ENCODE peak calls at places on chromosomes 12 and 14, in four cellular contexts. O, U, N and T are unnamed samples.

GRCh38 chr12:15754233-15754632 is 35.0 kb downstream of the EPS8 start:
- DNase-seq in O (no peak), U (no peak), N (no peak), T (no peak)

GRCh38 chr12:28872654-28873268 is 276.3 kb upstream of the FAR2 start:
- DNase-seq in O (no peak), U (peak; percentile 65), N (no peak), T (peak; percentile 19)

GRCh38 chr12:51472984-51473383 is 48.4 kb downstream of the SLC4A8 start:
- DNase-seq in O (no peak), U (no peak), N (no peak), T (no peak)

GRCh38 chr14:91536327-91536726 is 26.2 kb upstream of the PPP4R3A start:
- DNase-seq in O (no peak), U (no peak), N (no peak), T (no peak)

GRCh38 chr12:31682136-31682962 is 22.9 kb downstream of the ETFBKMT start:
- DNase-seq in O (peak; percentile 81), U (peak; percentile 92), N (peak; percentile 48), T (peak; percentile 55)

GRCh38 chr12:65715976-65716375 is 108.3 kb upstream of the HMGA2 start:
- DNase-seq in O (no peak), U (no peak), N (no peak), T (no peak)

GRCh38 chr12:33708935-33709334 is 269.3 kb upstream of the SYT10 start:
- DNase-seq in O (no peak), U (no peak), N (no peak), T (no peak)

GRCh38 chr14:36289954-36290353 is 30.5 kb downstream of the MBIP start:
- DNase-seq in O (no peak), U (no peak), N (no peak), T (no peak)

GRCh38 chr14:73896521-73896920 is 9.9 kb downstream of the ZNF410 start:
- DNase-seq in O (no peak), U (no peak), N (no peak), T (no peak)

GRCh38 chr12:130715150-130715995 is 726 bp downstream of the RIMBP2 start:
- DNase-seq in O (no peak), U (no peak), N (no peak), T (no peak)

GRCh38 chr12:121176826-121177529 is 33.0 kb upstream of the P2RX4 start:
- DNase-seq in O (no peak), U (no peak), N (no peak), T (no peak)

GRCh38 chr12:132454154-132454948 is 35.6 kb upstream of the FBRSL1 start:
- DNase-seq in O (no peak), U (no peak), N (no peak), T (no peak)

GRCh38 chr12:71440393-71441349 is 1.1 kb downstream of the LGR5 start:
- DNase-seq in O (no peak), U (no peak), N (no peak), T (no peak)

GRCh38 chr14:28375295-28375694 is 391.3 kb upstream of the FOXG1 start:
- DNase-seq in O (no peak), U (peak; percentile 19), N (no peak), T (no peak)

GRCh38 chr12:97396989-97397388 is 65.6 kb upstream of the RMST start:
- DNase-seq in O (no peak), U (no peak), N (no peak), T (no peak)

GRCh38 chr14:99758121-99758871 is 34.9 kb upstream of the EML1 start:
- DNase-seq in O (peak; percentile 86), U (no peak), N (no peak), T (no peak)

GRCh38 chr12:78086553-78087362 is 256.1 kb downstream of the NAV3 start:
- DNase-seq in O (no peak), U (no peak), N (no peak), T (no peak)

GRCh38 chr12:129503802-129504201 is 400.0 kb downstream of the TMEM132D start:
- DNase-seq in O (no peak), U (no peak), N (no peak), T (no peak)

GRCh38 chr12:68454855-68455254 is 122.7 kb upstream of the MDM1 start:
- DNase-seq in O (no peak), U (no peak), N (no peak), T (no peak)

GRCh38 chr12:95736631-95737030 is 53.9 kb downstream of the NTN4 start:
- DNase-seq in O (no peak), U (no peak), N (no peak), T (no peak)

GRCh38 chr12:89347325-89347829 is 4.9 kb downstream of the DUSP6 start:
- DNase-seq in O (no peak), U (no peak), N (no peak), T (no peak)

GRCh38 chr12:30598889-30599288 is 96.8 kb downstream of the IPO8 start:
- DNase-seq in O (no peak), U (no peak), N (no peak), T (no peak)

GRCh38 chr14:97298331-97298730 is 501.1 kb downstream of the VRK1 start:
- DNase-seq in O (no peak), U (no peak), N (no peak), T (no peak)

GRCh38 chr12:116469344-116469743 is 89.8 kb upstream of the MAP1LC3B2 start:
- DNase-seq in O (no peak), U (no peak), N (no peak), T (no peak)

GRCh38 chr14:56268653-56269052 is 150.4 kb downstream of the PELI2 start:
- DNase-seq in O (no peak), U (no peak), N (no peak), T (no peak)

GRCh38 chr14:27186048-27186447 is 588.2 kb upstream of the NOVA1 start:
- DNase-seq in O (no peak), U (no peak), N (no peak), T (no peak)

GRCh38 chr12:19826988-19827550 is 387.8 kb downstream of the AEBP2 start:
- DNase-seq in O (no peak), U (no peak), N (no peak), T (no peak)

GRCh38 chr14:32318087-32318486 is 11.0 kb upstream of the AKAP6 start:
- DNase-seq in O (no peak), U (no peak), N (no peak), T (no peak)

GRCh38 chr12:27412047-27412446 is 34.5 kb upstream of the SMCO2 start:
- DNase-seq in O (no peak), U (no peak), N (no peak), T (no peak)
- H3K4me3 ChIP-seq in O (no peak overlapping the region), U (no peak overlapping the region), N (no peak overlapping the region), T (no peak overlapping the region)

GRCh38 chr14:25037032-25037431 is 12.9 kb downstream of the STXBP6 start:
- DNase-seq in O (no peak), U (no peak), N (no peak), T (no peak)

GRCh38 chr14:25034803-25035681 is 14.9 kb downstream of the STXBP6 start:
- DNase-seq in O (no peak), U (no peak), N (no peak), T (no peak)

GRCh38 chr14:25026476-25027137 is 23.3 kb downstream of the STXBP6 start:
- DNase-seq in O (no peak), U (peak; percentile 6), N (no peak), T (no peak)

GRCh38 chr14:25033358-25033757 is 16.6 kb downstream of the STXBP6 start:
- DNase-seq in O (no peak), U (no peak), N (no peak), T (no peak)

DNA sequence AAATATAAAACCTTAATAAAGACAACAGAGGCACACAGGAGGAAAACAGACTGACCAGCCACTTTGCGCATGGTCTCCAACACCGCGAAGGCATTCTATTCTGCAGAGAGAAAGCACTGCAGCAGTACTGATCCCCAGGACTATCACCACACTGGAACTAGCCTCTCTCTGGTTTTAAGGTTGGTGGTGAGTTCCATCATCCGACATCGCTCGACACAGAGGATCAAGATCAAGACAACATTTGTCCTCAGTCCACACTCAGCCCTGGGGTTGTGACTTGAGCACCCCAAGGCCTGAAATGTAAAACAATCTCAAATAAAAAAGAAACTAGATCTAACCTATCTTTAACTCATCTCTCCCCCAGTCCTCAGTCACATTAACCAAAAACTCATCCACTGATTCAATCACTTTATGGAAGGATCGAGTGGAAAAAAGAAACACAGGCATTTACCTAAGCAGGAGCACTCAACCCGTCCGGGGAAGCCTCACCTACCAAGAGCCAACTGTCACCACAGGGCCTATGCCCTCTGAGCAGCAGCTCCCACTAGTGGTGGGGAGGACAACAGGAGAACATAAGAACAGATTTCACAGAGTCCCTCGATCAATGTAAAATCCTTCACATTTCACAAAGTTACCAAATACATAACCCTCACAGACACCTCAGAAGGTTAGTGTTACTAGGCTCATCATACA is 17.7 kb downstream of the STXBP6 start:
- DNase-seq in O (no peak), U (peak; percentile 71), N (no peak), T (no peak)
- H3K4me3 ChIP-seq in O (no peak overlapping the region), U (peak overlapping the region; percentile 47), N (no peak overlapping the region), T (peak overlapping the region; percentile 1)

GRCh38 chr12:1533602-1534304 is 60.6 kb downstream of the FBXL14 start:
- DNase-seq in O (no peak), U (peak; percentile 94), N (no peak), T (no peak)

GRCh38 chr12:1532796-1533195 is 61.6 kb downstream of the FBXL14 start:
- DNase-seq in O (no peak), U (peak; percentile 28), N (no peak), T (no peak)

GRCh38 chr12:1532367-1532752 is 62.0 kb downstream of the FBXL14 start:
- DNase-seq in O (no peak), U (no peak), N (no peak), T (no peak)

GRCh38 chr12:1531654-1532366 is 62.6 kb downstream of the FBXL14 start:
- DNase-seq in O (no peak), U (peak; percentile 83), N (no peak), T (no peak)

GRCh38 chr12:1533205-1533601 is 61.2 kb downstream of the FBXL14 start:
- DNase-seq in O (no peak), U (peak; percentile 79), N (no peak), T (no peak)
- H3K4me3 ChIP-seq in O (no peak overlapping the region), U (peak overlapping the region; percentile 88), N (peak overlapping the region; percentile 19), T (no peak overlapping the region)

DNA sequence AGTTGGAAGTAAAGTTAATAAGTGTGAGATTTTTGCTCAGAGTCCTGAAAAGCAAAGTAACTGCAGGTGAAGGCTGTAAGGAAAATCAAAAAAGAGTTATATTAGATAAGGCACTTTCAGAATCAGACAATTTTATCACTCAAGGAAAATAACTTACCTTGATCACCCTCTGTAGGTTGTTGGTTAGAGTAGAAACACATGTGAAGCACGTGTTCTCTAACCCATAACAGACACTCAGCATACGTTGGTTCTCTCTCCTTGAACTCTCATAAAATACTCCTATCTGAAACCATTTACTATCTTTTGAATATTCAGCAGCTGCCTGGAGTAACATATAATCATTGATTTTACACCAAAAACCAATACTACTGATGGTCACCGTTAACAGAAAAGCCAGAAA is 335.5 kb downstream of the KCNH5 start:
- DNase-seq in O (no peak), U (no peak), N (no peak), T (no peak)
- H3K4me3 ChIP-seq in O (no peak overlapping the region), U (no peak overlapping the region), N (no peak overlapping the region), T (no peak overlapping the region)